ENCODE peak calls at places on chromosomes 11 and 22, in four cellular contexts. One of them, this sample, is unnamed.

GRCh38 chr22:24008381-24009226 is 2.5 kb upstream of the CABIN1 start:
- DNase-seq in CD8-positive, alpha-beta T cell: no peak
- DNase-seq in HCT116: no peak
- DNase-seq in body of pancreas: no peak
- DNase-seq in this sample: no peak

GRCh38 chr11:1197431-1197885 is 25.4 kb upstream of the MUC5B start:
- DNase-seq in CD8-positive, alpha-beta T cell: no peak
- DNase-seq in HCT116: no peak
- DNase-seq in body of pancreas: peak
- DNase-seq in this sample: no peak

GRCh38 chr11:64138413-64138812 is 27.5 kb downstream of the MACROD1 start:
- DNase-seq in CD8-positive, alpha-beta T cell: no peak
- DNase-seq in HCT116: no peak
- DNase-seq in body of pancreas: no peak
- DNase-seq in this sample: no peak

GRCh38 chr22:29379258-29379657 is 9.1 kb downstream of the AP1B1 start:
- DNase-seq in CD8-positive, alpha-beta T cell: no peak
- DNase-seq in HCT116: no peak
- DNase-seq in body of pancreas: no peak
- DNase-seq in this sample: no peak

GRCh38 chr11:75815345-75815983 is 454 bp downstream of the UVRAG start:
- DNase-seq in CD8-positive, alpha-beta T cell: peak
- DNase-seq in HCT116: no peak
- DNase-seq in body of pancreas: no peak
- DNase-seq in this sample: no peak

GRCh38 chr11:118650366-118650765 is 29.1 kb downstream of the TREH start:
- DNase-seq in CD8-positive, alpha-beta T cell: no peak
- DNase-seq in HCT116: no peak
- DNase-seq in body of pancreas: no peak
- DNase-seq in this sample: no peak

GRCh38 chr11:15101072-15101701 is 13.5 kb upstream of the INSC start:
- DNase-seq in CD8-positive, alpha-beta T cell: peak
- DNase-seq in HCT116: peak
- DNase-seq in body of pancreas: peak
- DNase-seq in this sample: peak

GRCh38 chr11:12239396-12240298 is 129.3 kb downstream of the MICAL2 start:
- DNase-seq in CD8-positive, alpha-beta T cell: no peak
- DNase-seq in HCT116: no peak
- DNase-seq in body of pancreas: peak
- DNase-seq in this sample: no peak

GRCh38 chr11:2586091-2586792 is 113.6 kb downstream of the KCNQ1OT1 start:
- DNase-seq in CD8-positive, alpha-beta T cell: no peak
- DNase-seq in HCT116: no peak
- DNase-seq in body of pancreas: peak
- DNase-seq in this sample: no peak

GRCh38 chr11:36450391-36450714 is 59.7 kb downstream of the TRAF6 start:
- DNase-seq in CD8-positive, alpha-beta T cell: no peak
- DNase-seq in HCT116: no peak
- DNase-seq in body of pancreas: no peak
- DNase-seq in this sample: no peak

GRCh38 chr11:12112150-12112520 is 1.7 kb downstream of the MICAL2 start:
- DNase-seq in CD8-positive, alpha-beta T cell: no peak
- DNase-seq in HCT116: no peak
- DNase-seq in body of pancreas: no peak
- DNase-seq in this sample: no peak

GRCh38 chr22:37496651-37497599 is 10.7 kb upstream of the MFNG start:
- DNase-seq in CD8-positive, alpha-beta T cell: no peak
- DNase-seq in HCT116: no peak
- DNase-seq in body of pancreas: no peak
- DNase-seq in this sample: no peak

GRCh38 chr11:1762537-1763302 is 1.0 kb downstream of the CTSD start:
- DNase-seq in CD8-positive, alpha-beta T cell: no peak
- DNase-seq in HCT116: peak
- DNase-seq in body of pancreas: peak
- DNase-seq in this sample: no peak

This sample was measured in midbrain.